ENCODE peak calls at places on chromosomes 11 and 22, in five cellular contexts. One of them, this sample, is unnamed.

GRCh38 chr22:24146190-24146616 is 35.1 kb upstream of the SUSD2 start:
- DNase-seq in pancreas: peak
- DNase-seq in GOT3: no peak
- DNase-seq in retina: no peak
- DNase-seq in chondrocyte: no peak
- DNase-seq in this sample: peak

GRCh38 chr11:78961186-78961782 is 386.6 kb upstream of the NARS2 start:
- DNase-seq in retina: no peak
- DNase-seq in pancreas: peak
- DNase-seq in chondrocyte: no peak
- DNase-seq in GOT3: no peak
- DNase-seq in this sample: no peak

GRCh38 chr11:120630100-120630499 is 118.6 kb downstream of the GRIK4 start:
- DNase-seq in GOT3: no peak
- DNase-seq in chondrocyte: no peak
- DNase-seq in pancreas: no peak
- DNase-seq in retina: no peak
- DNase-seq in this sample: no peak

GRCh38 chr11:10807629-10808552 is 835 bp downstream of the EIF4G2 start:
- DNase-seq in GOT3: no peak
- DNase-seq in pancreas: peak
- DNase-seq in chondrocyte: no peak
- DNase-seq in retina: peak
- DNase-seq in this sample: peak

GRCh38 chr11:88315015-88315414 is 22.5 kb downstream of the CTSC start:
- DNase-seq in retina: no peak
- DNase-seq in pancreas: no peak
- DNase-seq in GOT3: no peak
- DNase-seq in chondrocyte: no peak
- DNase-seq in this sample: no peak

GRCh38 chr22:45762545-45763235 is 91.1 kb downstream of the ATXN10 start:
- DNase-seq in chondrocyte: no peak
- DNase-seq in GOT3: no peak
- DNase-seq in pancreas: no peak
- DNase-seq in retina: no peak
- DNase-seq in this sample: no peak

GRCh38 chr11:47443028-47443700 is 5.8 kb downstream of the RAPSN start:
- DNase-seq in chondrocyte: no peak
- DNase-seq in pancreas: no peak
- DNase-seq in retina: no peak
- DNase-seq in GOT3: no peak
- DNase-seq in this sample: no peak

GRCh38 chr22:42905217-42905616 is 48.1 kb upstream of the ARFGAP3 start:
- DNase-seq in pancreas: peak
- DNase-seq in retina: no peak
- DNase-seq in GOT3: no peak
- DNase-seq in chondrocyte: no peak
- DNase-seq in this sample: no peak

GRCh38 chr11:74702383-74703007 is 28.7 kb downstream of the CHRDL2 start:
- DNase-seq in chondrocyte: no peak
- DNase-seq in GOT3: no peak
- DNase-seq in retina: peak
- DNase-seq in pancreas: peak
- DNase-seq in this sample: peak

GRCh38 chr11:95531116-95531515 is 258.5 kb downstream of the FAM76B start:
- DNase-seq in GOT3: no peak
- DNase-seq in pancreas: no peak
- DNase-seq in chondrocyte: no peak
- DNase-seq in retina: no peak
- DNase-seq in this sample: no peak

GRCh38 chr11:29328961-29329441 is 687.8 kb downstream of the KCNA4 start:
- DNase-seq in chondrocyte: no peak
- DNase-seq in retina: peak
- DNase-seq in GOT3: no peak
- DNase-seq in pancreas: no peak
- DNase-seq in this sample: no peak

GRCh38 chr11:28223994-28224393 is 115.8 kb downstream of the METTL15 start:
- DNase-seq in retina: no peak
- DNase-seq in pancreas: no peak
- DNase-seq in GOT3: no peak
- DNase-seq in chondrocyte: no peak
- DNase-seq in this sample: no peak

GRCh38 chr11:93169950-93170561 is 27.7 kb downstream of the SLC36A4 start:
- DNase-seq in pancreas: no peak
- DNase-seq in chondrocyte: no peak
- DNase-seq in GOT3: no peak
- DNase-seq in retina: no peak
- DNase-seq in this sample: no peak

GRCh38 chr22:20567993-20568417 is 60.6 kb downstream of the MED15 start:
- DNase-seq in GOT3: no peak
- DNase-seq in pancreas: no peak
- DNase-seq in retina: no peak
- DNase-seq in chondrocyte: peak
- DNase-seq in this sample: peak

GRCh38 chr11:86743223-86744118 is 56.9 kb upstream of the PRSS23 start:
- DNase-seq in GOT3: peak
- DNase-seq in chondrocyte: no peak
- DNase-seq in pancreas: peak
- DNase-seq in retina: no peak
- DNase-seq in this sample: no peak

GRCh38 chr11:1521382-1522080 is 35.0 kb upstream of the MOB2 start:
- DNase-seq in retina: no peak
- DNase-seq in chondrocyte: no peak
- DNase-seq in GOT3: no peak
- DNase-seq in pancreas: no peak
- DNase-seq in this sample: peak

GRCh38 chr11:75810637-75811383 is 4.2 kb upstream of the UVRAG start:
- DNase-seq in pancreas: no peak
- DNase-seq in chondrocyte: no peak
- DNase-seq in GOT3: no peak
- DNase-seq in retina: no peak
- DNase-seq in this sample: no peak

GRCh38 chr11:35458846-35459245 is 39.5 kb upstream of the SLC1A2 start:
- DNase-seq in retina: no peak
- DNase-seq in GOT3: no peak
- DNase-seq in chondrocyte: no peak
- DNase-seq in pancreas: no peak
- DNase-seq in this sample: no peak

GRCh38 chr11:35721576-35722341 is 59.2 kb downstream of the TRIM44 start:
- DNase-seq in retina: peak
- DNase-seq in pancreas: no peak
- DNase-seq in GOT3: no peak
- DNase-seq in chondrocyte: no peak
- DNase-seq in this sample: no peak

GRCh38 chr11:88363566-88364169 is 26.1 kb upstream of the CTSC start:
- DNase-seq in chondrocyte: no peak
- DNase-seq in GOT3: no peak
- DNase-seq in pancreas: no peak
- DNase-seq in retina: no peak
- DNase-seq in this sample: no peak

GRCh38 chr11:117600976-117601708 is 195.9 kb downstream of the DSCAML1 start:
- DNase-seq in retina: no peak
- DNase-seq in chondrocyte: no peak
- DNase-seq in GOT3: no peak
- DNase-seq in pancreas: no peak
- DNase-seq in this sample: no peak

GRCh38 chr22:46053563-46054090 is 76.7 kb upstream of the WNT7B start:
- DNase-seq in pancreas: peak
- DNase-seq in chondrocyte: peak
- DNase-seq in GOT3: no peak
- DNase-seq in retina: no peak
- DNase-seq in this sample: peak

GRCh38 chr11:74538680-74539079 is 45.2 kb upstream of the LIPT2 start:
- DNase-seq in pancreas: no peak
- DNase-seq in GOT3: no peak
- DNase-seq in chondrocyte: no peak
- DNase-seq in retina: no peak
- DNase-seq in this sample: no peak

GRCh38 chr11:96396637-96397036 is 6.8 kb downstream of the JRKL start:
- DNase-seq in retina: no peak
- DNase-seq in pancreas: no peak
- DNase-seq in chondrocyte: no peak
- DNase-seq in GOT3: no peak
- DNase-seq in this sample: no peak

GRCh38 chr11:123195182-123196059 is at the start of gene CLMP:
- DNase-seq in GOT3: no peak
- DNase-seq in pancreas: peak
- DNase-seq in retina: peak
- DNase-seq in chondrocyte: no peak
- DNase-seq in this sample: no peak

GRCh38 chr11:61974766-61975631 is 7.6 kb upstream of the FTH1 start:
- DNase-seq in GOT3: no peak
- DNase-seq in pancreas: peak
- DNase-seq in chondrocyte: no peak
- DNase-seq in retina: no peak
- DNase-seq in this sample: peak

GRCh38 chr11:45332486-45332934 is 46.4 kb upstream of the SYT13 start:
- DNase-seq in retina: peak
- DNase-seq in pancreas: peak
- DNase-seq in chondrocyte: no peak
- DNase-seq in GOT3: no peak
- DNase-seq in this sample: no peak

GRCh38 chr22:35230839-35231584 is 26.3 kb upstream of the HMGXB4 start:
- DNase-seq in GOT3: no peak
- DNase-seq in pancreas: no peak
- DNase-seq in retina: no peak
- DNase-seq in chondrocyte: no peak
- DNase-seq in this sample: no peak

GRCh38 chr11:58914821-58915543 is 24.3 kb upstream of the GLYATL1 start:
- DNase-seq in retina: no peak
- DNase-seq in GOT3: no peak
- DNase-seq in chondrocyte: no peak
- DNase-seq in pancreas: no peak
- DNase-seq in this sample: no peak

GRCh38 chr11:64341851-64342791 is 2.1 kb downstream of the CCDC88B start:
- DNase-seq in GOT3: peak
- DNase-seq in chondrocyte: peak
- DNase-seq in retina: peak
- DNase-seq in pancreas: peak
- DNase-seq in this sample: peak

GRCh38 chr11:124672531-124673215 is 866 bp downstream of the SIAE start:
- DNase-seq in pancreas: no peak
- DNase-seq in retina: no peak
- DNase-seq in chondrocyte: no peak
- DNase-seq in GOT3: no peak
- DNase-seq in this sample: no peak

GRCh38 chr22:49297286-49297870 is 530.3 kb downstream of the BRD1 start:
- DNase-seq in retina: no peak
- DNase-seq in chondrocyte: peak
- DNase-seq in GOT3: no peak
- DNase-seq in pancreas: no peak
- DNase-seq in this sample: peak